ENCODE peak calls at places on chromosomes 1 and 21, in five cellular contexts. J is A549, L is epithelial cell of esophagus, O is AG04450, D is GM13977. P is an unnamed sample.

GRCh38 chr1:167911413-167911812 is 2.5 kb downstream of the ADCY10 start:
- DNase-seq in D (no peak), O (no peak), L (no peak), J (no peak), P (no peak)

GRCh38 chr1:73674945-73675561 is 522.9 kb downstream of the LRRIQ3 start:
- DNase-seq in D (peak; percentile 12), J (peak; percentile 1), L (peak; percentile 26), O (no peak), P (peak; percentile 34)

GRCh38 chr21:40386981-40387380 is 460.0 kb downstream of the DSCAM start:
- DNase-seq in J (no peak), L (no peak), D (no peak), O (no peak), P (no peak)

GRCh38 chr1:201890806-201891450 is 2.2 kb downstream of the SHISA4 start:
- DNase-seq in O (no peak), L (no peak), J (no peak), D (peak; percentile 21), P (no peak)

GRCh38 chr21:28783641-28784185 is 209.0 kb downstream of the LTN1 start:
- DNase-seq in L (no peak), J (no peak), D (no peak), O (no peak), P (no peak)

GRCh38 chr21:35340273-35340672 is 291.2 kb upstream of the RUNX1 start:
- DNase-seq in D (no peak), O (no peak), J (no peak), L (no peak), P (no peak)

GRCh38 chr1:1419363-1419811 is 1.7 kb downstream of the ANKRD65 start:
- DNase-seq in O (no peak), J (no peak), D (peak; percentile 27), L (no peak), P (no peak)

GRCh38 chr1:91502882-91503184 is 2.2 kb downstream of the CDC7 start:
- DNase-seq in J (peak; percentile 5), O (no peak), D (peak; percentile 10), L (no peak), P (peak; percentile 29)

GRCh38 chr1:213724640-213725536 is 262.9 kb upstream of the PROX1 start:
- DNase-seq in L (no peak), D (no peak), J (no peak), O (no peak), P (peak; percentile 67)

GRCh38 chr1:44571712-44572571 is 102.3 kb downstream of the TMEM53 start:
- DNase-seq in D (peak; percentile 64), L (peak; percentile 34), J (no peak), O (no peak), P (peak; percentile 40)
- TF ChIP-seq CTCF in D (peak; percentile 59), L (peak; percentile 58), J (peak; percentile 44), O (peak; percentile 36), P (peak; percentile 30)

DNA sequence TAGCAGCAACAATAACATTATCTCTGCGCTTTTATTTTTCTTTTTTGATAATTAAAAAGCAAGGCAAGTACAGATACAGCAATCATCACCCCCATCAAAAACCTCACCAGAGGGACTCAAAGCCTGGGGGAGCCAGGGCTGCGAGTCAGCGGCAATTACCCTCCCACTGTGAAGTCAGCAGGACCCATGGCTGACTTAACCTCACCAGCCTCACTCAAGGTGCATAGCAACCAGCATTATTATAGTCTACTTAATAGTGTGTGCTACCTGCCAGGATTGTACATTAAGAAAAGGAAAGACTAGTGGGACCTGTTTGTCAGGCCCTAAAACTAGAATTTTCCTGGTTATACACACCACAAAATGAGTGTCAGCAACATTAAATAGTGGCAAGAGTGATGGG is 28.9 kb upstream of the SERBP1 start:
- DNase-seq in D (no peak), L (peak; percentile 43), O (no peak), J (no peak), P (no peak)
- TF ChIP-seq CTCF in D (no peak), L (no peak), O (no peak), J (no peak), P (no peak)

DNA sequence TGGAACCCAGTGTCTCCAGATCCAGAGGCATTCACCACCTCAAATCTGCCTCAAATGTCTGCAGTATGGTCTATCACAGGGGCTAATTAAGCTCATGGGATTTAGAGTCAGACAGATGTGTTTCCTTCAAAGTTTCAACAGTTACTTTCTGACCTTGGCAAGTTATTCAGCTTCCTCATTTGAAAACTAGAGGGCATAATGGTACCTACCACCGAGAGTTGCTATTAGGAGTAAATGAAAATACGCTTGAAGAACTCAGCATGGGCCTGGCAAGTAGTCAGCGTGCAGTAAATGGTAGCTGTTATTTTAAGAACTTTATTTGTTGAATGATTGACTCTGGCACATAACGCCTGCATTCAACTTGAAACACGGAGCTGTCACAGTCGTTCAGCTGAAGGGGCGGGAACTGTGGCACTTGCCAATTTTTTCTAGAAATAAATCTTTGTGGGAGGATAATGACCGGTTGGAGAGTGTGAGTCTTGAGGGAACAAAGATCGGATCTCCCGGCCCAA is 1.2 kb upstream of the CAP1 start:
- DNase-seq in J (peak; percentile 40), O (no peak), L (peak; percentile 41), D (peak; percentile 24), P (no peak)
- TF ChIP-seq CTCF in J (peak; percentile 7), O (no peak), L (no peak), D (peak; percentile 21), P (no peak)

GRCh38 chr1:221431968-221432367 is 309.9 kb downstream of the DUSP10 start:
- DNase-seq in D (no peak), O (no peak), J (no peak), L (no peak), P (no peak)

GRCh38 chr1:221435510-221435909 is 306.4 kb downstream of the DUSP10 start:
- DNase-seq in J (peak; percentile 66), L (peak; percentile 57), O (peak; percentile 65), D (peak; percentile 53), P (peak; percentile 80)

GRCh38 chr1:221430133-221430960 is 311.5 kb downstream of the DUSP10 start:
- DNase-seq in O (no peak), J (no peak), D (no peak), L (no peak), P (no peak)

GRCh38 chr1:221429262-221429661 is 312.6 kb downstream of the DUSP10 start:
- DNase-seq in L (peak; percentile 77), J (no peak), O (no peak), D (no peak), P (peak; percentile 83)

DNA sequence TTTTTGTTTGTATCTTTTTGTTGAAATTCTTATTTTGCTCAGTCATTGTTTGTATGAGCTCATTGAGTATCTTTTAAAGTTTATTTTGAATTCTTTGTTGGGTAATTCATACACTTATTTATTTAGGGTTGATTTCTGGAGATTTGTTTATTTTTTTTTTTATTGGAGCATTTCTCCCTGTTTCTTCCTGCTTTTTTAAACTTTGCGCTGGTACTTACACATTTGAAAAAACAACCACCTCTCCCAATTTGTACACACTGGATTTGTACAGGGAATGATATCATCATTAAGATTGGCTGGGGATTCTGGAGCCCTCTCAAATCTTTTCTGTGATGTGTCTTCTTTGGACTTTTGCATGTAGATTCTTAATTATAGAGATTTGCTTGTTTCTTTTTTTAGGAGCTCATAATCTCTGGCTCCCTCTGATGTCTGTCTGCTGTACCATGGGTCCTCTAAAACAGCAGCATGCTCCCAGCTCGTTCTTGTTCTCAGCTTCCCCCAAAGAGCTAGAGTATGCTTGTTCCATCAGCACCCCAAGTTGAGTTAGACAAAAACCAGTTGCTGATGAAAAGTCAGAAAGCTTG is 310.7 kb downstream of the DUSP10 start:
- DNase-seq in L (no peak), O (no peak), D (no peak), J (no peak), P (peak; percentile 42)
- TF ChIP-seq CTCF in L (no peak), O (peak; percentile 37), D (no peak), J (no peak), P (peak; percentile 27)

GRCh38 chr1:231575472-231575871 is 47.0 kb downstream of the TSNAX start:
- DNase-seq in L (no peak), J (no peak), O (no peak), D (no peak), P (no peak)
- TF ChIP-seq CTCF in L (no peak), J (no peak), O (no peak), D (no peak), P (no peak)

GRCh38 chr1:53722025-53722424 is 16.9 kb downstream of the GLIS1 start:
- DNase-seq in D (no peak), J (no peak), L (no peak), O (no peak), P (peak; percentile 59)

GRCh38 chr1:53728196-53728595 is 10.8 kb downstream of the GLIS1 start:
- DNase-seq in D (no peak), O (no peak), L (no peak), J (no peak), P (no peak)

GRCh38 chr1:53726009-53726600 is 12.9 kb downstream of the GLIS1 start:
- DNase-seq in D (no peak), L (no peak), J (no peak), O (no peak), P (no peak)

GRCh38 chr1:53727461-53727860 is 11.5 kb downstream of the GLIS1 start:
- DNase-seq in J (no peak), O (no peak), D (no peak), L (no peak), P (no peak)

GRCh38 chr1:53725238-53725689 is 13.7 kb downstream of the GLIS1 start:
- DNase-seq in L (no peak), O (no peak), D (no peak), J (peak; percentile 14), P (no peak)
- TF ChIP-seq CTCF in L (no peak), O (no peak), D (no peak), J (no peak), P (no peak)

GRCh38 chr1:110465038-110465813 is 14.3 kb downstream of the PROK1 start:
- DNase-seq in J (no peak), L (peak; percentile 40), O (no peak), D (no peak), P (no peak)

GRCh38 chr1:110462093-110462492 is 11.1 kb downstream of the PROK1 start:
- DNase-seq in L (no peak), J (no peak), D (no peak), O (no peak), P (no peak)

GRCh38 chr1:110464340-110464739 is 13.4 kb downstream of the PROK1 start:
- DNase-seq in D (no peak), O (peak; percentile 39), L (peak; percentile 79), J (peak; percentile 33), P (peak; percentile 18)

GRCh38 chr1:110463695-110464094 is 12.7 kb downstream of the PROK1 start:
- DNase-seq in L (peak; percentile 69), D (no peak), O (peak; percentile 51), J (no peak), P (no peak)

DNA sequence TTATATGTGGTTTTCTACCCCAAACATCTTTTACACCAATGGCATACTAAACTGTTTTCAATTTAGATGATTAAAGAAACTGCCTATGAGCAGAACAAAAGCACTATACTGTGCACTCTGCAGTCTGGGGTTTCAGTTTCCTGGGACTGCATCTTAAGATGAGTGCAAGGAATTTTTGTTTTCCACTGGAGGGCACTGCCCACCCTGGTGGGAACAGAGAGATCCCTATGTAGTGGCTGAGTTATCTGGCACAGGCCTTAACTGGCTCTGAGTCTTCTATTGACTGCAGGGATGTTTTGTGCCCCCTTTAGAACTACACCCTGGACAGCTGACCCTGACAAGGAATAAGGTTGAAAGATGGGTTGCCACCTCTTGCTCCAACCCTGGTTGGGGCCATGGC is 12.0 kb downstream of the PROK1 start:
- DNase-seq in L (no peak), J (no peak), O (no peak), D (no peak), P (no peak)
- TF ChIP-seq CTCF in L (no peak), J (peak; percentile 16), O (peak; percentile 24), D (no peak), P (no peak)